ENCODE peak calls at places on chromosomes 13 and 19, in five cellular contexts. N is activated naive CD4-positive, alpha-beta T cell treated with anti-CD3 and anti-CD28 coated beads, Interleukin-2, amount 10 ng/mL, durations not matched to agents 7 days and 5 days; U is AG08396; I is lower leg skin; K is COR-L47. J is an unnamed sample.

GRCh38 chr19:35903550-35904179 is 1.3 kb downstream of the HCST start:
- DNase-seq in N (peak), I (peak), U (peak), K (peak), J (peak)

GRCh38 chr13:99314640-99315176 is 7.5 kb upstream of the GPR183 start:
- DNase-seq in I (no peak), N (peak), K (no peak), U (no peak), J (no peak)

GRCh38 chr13:63636231-63636993 is 2220.8 kb upstream of the PCDH20 start:
- DNase-seq in I (no peak), N (no peak), K (peak), U (no peak), J (no peak)

GRCh38 chr13:23598371-23598770 is 28.2 kb downstream of the TNFRSF19 start:
- DNase-seq in I (no peak), K (no peak), N (no peak), U (no peak), J (no peak)

GRCh38 chr13:112844411-112844810 is 124.6 kb upstream of the MCF2L start:
- DNase-seq in K (no peak), I (no peak), N (no peak), U (no peak), J (no peak)

GRCh38 chr19:46713781-46714522 is 3.0 kb downstream of the PRKD2 start:
- DNase-seq in I (peak), U (peak), K (peak), N (peak), J (peak)

GRCh38 chr19:46629546-46630025 is 4.7 kb upstream of the PTGIR start:
- DNase-seq in K (no peak), N (no peak), I (no peak), U (no peak), J (no peak)

GRCh38 chr13:27792393-27793218 is at the start of gene GSX1:
- DNase-seq in U (peak), N (peak), K (peak), I (no peak), J (no peak)

GRCh38 chr19:34145741-34146202 is 26.5 kb upstream of the LSM14A start:
- DNase-seq in U (peak), K (peak), I (peak), N (peak), J (no peak)

GRCh38 chr13:27968316-27969072 is 621 bp downstream of the CDX2 start:
- DNase-seq in I (no peak), K (no peak), N (no peak), U (no peak), J (peak)

GRCh38 chr19:17931532-17932191 is 1.2 kb upstream of the CCDC124 start:
- DNase-seq in U (no peak), N (no peak), K (peak), I (no peak), J (no peak)

GRCh38 chr13:106522112-106522511 is 13.3 kb downstream of the EFNB2 start:
- DNase-seq in I (no peak), N (no peak), U (no peak), K (no peak), J (no peak)

GRCh38 chr19:45768644-45769053 is 403 bp downstream of the SIX5 start:
- DNase-seq in K (no peak), I (peak), U (peak), N (peak), J (no peak)

GRCh38 chr13:20360041-20360491 is 127.9 kb upstream of the GJB6 start:
- DNase-seq in N (no peak), K (no peak), I (no peak), U (no peak), J (no peak)

GRCh38 chr13:90738881-90739280 is 608.6 kb upstream of the MIR17HG start:
- DNase-seq in U (no peak), N (no peak), K (no peak), I (no peak), J (no peak)

GRCh38 chr19:31058676-31059075 is 290.6 kb downstream of the TSHZ3 start:
- DNase-seq in I (no peak), N (no peak), U (no peak), K (no peak), J (no peak)

GRCh38 chr19:8208710-8209110 is 460 bp upstream of the CERS4 start:
- DNase-seq in I (no peak), U (no peak), N (no peak), K (no peak), J (no peak)

GRCh38 chr13:111252449-111253124 is 67.9 kb upstream of the TEX29 start:
- DNase-seq in N (no peak), I (no peak), K (no peak), U (peak), J (no peak)